ENCODE peak calls at places on chromosome 19, in eight cellular contexts. N is IMR-90, A is body of pancreas, O is HCT116, B is lower leg skin, G is K562, X is choroid plexus epithelial cell, S is fibroblast of mammary gland. Z is an unnamed sample.

GRCh38 chr19:37128821-37129177 is 43.7 kb downstream of the ZNF585A start:
- DNase-seq in N (no peak), A (no peak), O (no peak), B (no peak), G (no peak), X (no peak), S (no peak), Z (no peak)

GRCh38 chr19:2371656-2372055 is 11.6 kb downstream of the TMPRSS9 start:
- DNase-seq in N (peak; percentile 60), A (no peak), O (no peak), B (no peak), G (no peak), X (no peak), S (peak; percentile 74), Z (peak; percentile 19)

GRCh38 chr19:41364546-41365391 is 820 bp upstream of the B9D2 start:
- DNase-seq in N (peak; percentile 15), A (no peak), O (no peak), B (no peak), G (peak; percentile 24), X (peak; percentile 29), S (no peak), Z (peak; percentile 33)

GRCh38 chr19:3479177-3479818 is 1.0 kb downstream of the SMIM24 start:
- DNase-seq in N (no peak), A (no peak), O (peak; percentile 27), B (no peak), G (peak; percentile 85), X (no peak), S (peak; percentile 27), Z (no peak)

GRCh38 chr19:43407416-43408005 is 7.2 kb upstream of the TEX101 start:
- DNase-seq in N (no peak), A (no peak), O (no peak), B (peak; percentile 74), G (no peak), X (no peak), S (no peak), Z (no peak)

GRCh38 chr19:18415177-18415867 is 3.9 kb upstream of the SSBP4 start:
- DNase-seq in N (peak; percentile 66), A (no peak), O (no peak), B (peak; percentile 95), G (peak; percentile 93), X (peak; percentile 85), S (peak; percentile 90), Z (peak; percentile 71)

GRCh38 chr19:40365613-40366401 is 17.3 kb downstream of the PLD3 start:
- DNase-seq in N (peak; percentile 71), A (peak; percentile 33), O (no peak), B (peak; percentile 91), G (peak; percentile 92), X (peak; percentile 85), S (peak; percentile 28), Z (peak; percentile 73)

GRCh38 chr19:2355168-2356035 is 4.7 kb upstream of the TMPRSS9 start:
- DNase-seq in N (no peak), A (no peak), O (no peak), B (no peak), G (no peak), X (no peak), S (peak; percentile 15), Z (no peak)

GRCh38 chr19:14768001-14768400 is 10.4 kb downstream of the ADGRE2 start:
- DNase-seq in N (no peak), A (no peak), O (no peak), B (peak; percentile 54), G (no peak), X (no peak), S (no peak), Z (no peak)

GRCh38 chr19:18850560-18851375 is 19.0 kb downstream of the UPF1 start:
- DNase-seq in N (no peak), A (no peak), O (no peak), B (no peak), G (no peak), X (peak; percentile 17), S (no peak), Z (no peak)

GRCh38 chr19:13883665-13884064 is 6.7 kb downstream of the NANOS3 start:
- DNase-seq in N (no peak), A (no peak), O (no peak), B (no peak), G (no peak), X (no peak), S (no peak), Z (no peak)

GRCh38 chr19:41565384-41565730 is 10.6 kb upstream of the CEACAM21 start:
- DNase-seq in N (no peak), A (no peak), O (no peak), B (no peak), G (no peak), X (no peak), S (no peak), Z (no peak)

GRCh38 chr19:30036154-30037129 is 94.4 kb downstream of the URI1 start:
- DNase-seq in N (peak; percentile 26), A (no peak), O (no peak), B (no peak), G (no peak), X (peak; percentile 61), S (peak; percentile 3), Z (peak; percentile 2)

GRCh38 chr19:42074513-42075363 is 1.2 kb upstream of the ZNF574 start:
- DNase-seq in N (no peak), A (peak; percentile 31), O (no peak), B (peak; percentile 90), G (peak; percentile 75), X (no peak), S (peak; percentile 28), Z (no peak)

GRCh38 chr19:18191640-18192062 is 1.4 kb upstream of the MPV17L2 start:
- DNase-seq in N (no peak), A (no peak), O (no peak), B (no peak), G (no peak), X (no peak), S (no peak), Z (no peak)

GRCh38 chr19:32675720-32676185 is at the start of gene RGS9BP:
- DNase-seq in N (peak; percentile 59), A (peak; percentile 66), O (no peak), B (peak; percentile 97), G (peak; percentile 71), X (peak; percentile 66), S (peak; percentile 72), Z (peak; percentile 78)

GRCh38 chr19:16326401-16327130 is 1.9 kb downstream of the KLF2 start:
- DNase-seq in N (no peak), A (no peak), O (no peak), B (peak; percentile 88), G (no peak), X (no peak), S (no peak), Z (no peak)

GRCh38 chr19:55670280-55671053 is 4.6 kb upstream of the EPN1 start:
- DNase-seq in N (peak; percentile 20), A (no peak), O (no peak), B (no peak), G (no peak), X (no peak), S (no peak), Z (no peak)

GRCh38 chr19:43997631-43998290 is 5.0 kb upstream of the ZNF230 start:
- DNase-seq in N (peak; percentile 24), A (no peak), O (no peak), B (no peak), G (peak; percentile 3), X (no peak), S (peak; percentile 68), Z (no peak)

GRCh38 chr19:38437917-38438316 is 4.4 kb downstream of the RYR1 start:
- DNase-seq in N (no peak), A (no peak), O (no peak), B (no peak), G (no peak), X (no peak), S (no peak), Z (no peak)

GRCh38 chr19:6086081-6086858 is 24.0 kb downstream of the RFX2 start:
- DNase-seq in N (peak; percentile 71), A (no peak), O (no peak), B (no peak), G (no peak), X (no peak), S (peak; percentile 87), Z (no peak)

GRCh38 chr19:6084821-6085220 is 25.5 kb downstream of the RFX2 start:
- DNase-seq in N (no peak), A (no peak), O (no peak), B (no peak), G (no peak), X (no peak), S (no peak), Z (no peak)

GRCh38 chr19:6090634-6091033 is 19.7 kb downstream of the RFX2 start:
- DNase-seq in N (no peak), A (no peak), O (no peak), B (no peak), G (no peak), X (no peak), S (no peak), Z (no peak)

GRCh38 chr19:6088677-6089063 is 21.6 kb downstream of the RFX2 start:
- DNase-seq in N (peak; percentile 49), A (no peak), O (no peak), B (no peak), G (peak; percentile 44), X (peak; percentile 44), S (peak; percentile 76), Z (no peak)

GRCh38 chr19:6087074-6087506 is 23.2 kb downstream of the RFX2 start:
- DNase-seq in N (no peak), A (no peak), O (no peak), B (peak; percentile 87), G (peak; percentile 77), X (no peak), S (no peak), Z (no peak)
- H3K4me3 ChIP-seq in N (no peak overlapping the region), A (no peak overlapping the region), O (peak overlapping the region; percentile 54), B (no peak overlapping the region), G (no peak overlapping the region), X (no peak overlapping the region), S (no peak overlapping the region), Z (no peak overlapping the region)

GRCh38 chr19:51441410-51442390 is 16.6 kb downstream of the SIGLEC8 start:
- DNase-seq in N (no peak), A (no peak), O (no peak), B (peak; percentile 86), G (peak; percentile 82), X (no peak), S (peak; percentile 10), Z (no peak)
- TF ChIP-seq CTCF in N (no peak), A (no peak), O (no peak), B (no peak), G (no peak), X (no peak), S (no peak), Z (no peak)

DNA sequence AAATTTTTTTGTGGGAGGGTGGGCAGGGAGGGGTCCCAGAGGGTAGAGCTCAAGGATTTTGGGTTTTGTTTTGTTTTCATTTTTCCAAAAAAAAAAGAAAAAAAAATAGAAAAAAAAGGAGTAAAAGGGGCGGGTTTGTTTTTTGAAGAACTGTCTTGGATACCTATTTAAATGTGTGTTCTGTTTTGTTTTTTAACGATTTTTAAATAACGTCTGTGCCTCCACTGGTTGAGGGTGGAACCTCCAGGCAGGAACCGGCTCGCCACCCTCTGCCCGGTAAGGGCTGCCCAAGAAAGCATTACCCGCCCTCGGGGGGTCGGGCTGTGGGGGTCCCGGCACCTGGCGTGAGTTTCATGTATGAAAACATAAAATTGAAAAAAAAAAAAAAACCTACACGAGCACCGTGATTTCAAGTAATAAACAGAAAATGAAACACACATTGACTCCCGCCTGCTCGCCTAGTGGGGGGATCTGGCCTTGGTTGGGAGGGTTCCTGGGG is 10.4 kb downstream of the MIDN start:
- DNase-seq in N (no peak), A (no peak), O (no peak), B (no peak), G (no peak), X (no peak), S (no peak), Z (no peak)
- H3K4me3 ChIP-seq in N (no peak overlapping the region), A (no peak overlapping the region), O (peak overlapping the region; percentile 41), B (no peak overlapping the region), G (no peak overlapping the region), X (no peak overlapping the region), S (no peak overlapping the region), Z (no peak overlapping the region)

GRCh38 chr19:7928741-7929701 is 3.1 kb upstream of the CTXN1 start:
- DNase-seq in N (peak; percentile 88), A (peak; percentile 51), O (no peak), B (no peak), G (peak; percentile 76), X (peak; percentile 91), S (peak; percentile 87), Z (peak; percentile 93)
- TF ChIP-seq CTCF in N (peak; percentile 46), A (peak; percentile 13), O (peak; percentile 70), B (no peak), G (peak; percentile 62), X (peak; percentile 41), S (peak; percentile 39), Z (peak; percentile 57)

Z was measured in fibroblast of villous mesenchyme.